ENCODE peak calls at places on chromosomes 3 and 15, in four cellular contexts. One of them, this sample, is unnamed.

GRCh38 chr3:140470211-140470610 is 207.7 kb upstream of the TRIM42 start:
- DNase-seq in A549: no peak
- DNase-seq in lung: no peak
- DNase-seq in HCT116: no peak
- DNase-seq in this sample: no peak

GRCh38 chr3:174243194-174243593 is 615.9 kb upstream of the NAALADL2 start:
- DNase-seq in A549: no peak
- DNase-seq in lung: no peak
- DNase-seq in HCT116: no peak
- DNase-seq in this sample: no peak

GRCh38 chr3:24495334-24495994 is 814 bp upstream of the THRB start:
- DNase-seq in A549: peak
- DNase-seq in lung: peak
- DNase-seq in HCT116: peak
- DNase-seq in this sample: peak

GRCh38 chr15:28861031-28861534 is 12.6 kb upstream of the GOLGA6L7 start:
- DNase-seq in A549: no peak
- DNase-seq in lung: peak
- DNase-seq in HCT116: no peak
- DNase-seq in this sample: no peak

GRCh38 chr3:132253262-132253878 is 63.8 kb upstream of the ACP3 start:
- DNase-seq in A549: peak
- DNase-seq in lung: no peak
- DNase-seq in HCT116: peak
- DNase-seq in this sample: no peak

GRCh38 chr3:195802261-195802701 is 9.4 kb downstream of the MUC4 start:
- DNase-seq in A549: no peak
- DNase-seq in lung: no peak
- DNase-seq in HCT116: no peak
- DNase-seq in this sample: no peak

GRCh38 chr3:192550356-192550755 is 177.0 kb downstream of the FGF12 start:
- DNase-seq in A549: no peak
- DNase-seq in lung: no peak
- DNase-seq in HCT116: no peak
- DNase-seq in this sample: no peak

GRCh38 chr3:177658354-177658753 is 461.1 kb upstream of the TBL1XR1 start:
- DNase-seq in A549: no peak
- DNase-seq in lung: no peak
- DNase-seq in HCT116: no peak
- DNase-seq in this sample: no peak

GRCh38 chr3:30614943-30615342 is 8.5 kb downstream of the TGFBR2 start:
- DNase-seq in A549: no peak
- DNase-seq in lung: no peak
- DNase-seq in HCT116: no peak
- DNase-seq in this sample: no peak

GRCh38 chr15:85800460-85801123 is 5.9 kb upstream of the KLHL25 start:
- DNase-seq in A549: peak
- DNase-seq in lung: peak
- DNase-seq in HCT116: peak
- DNase-seq in this sample: no peak

GRCh38 chr3:113110263-113110662 is 101.1 kb upstream of the BOC start:
- DNase-seq in A549: no peak
- DNase-seq in lung: no peak
- DNase-seq in HCT116: no peak
- DNase-seq in this sample: no peak

GRCh38 chr15:80694624-80695098 is 449 bp upstream of the ABHD17C start:
- DNase-seq in A549: peak
- DNase-seq in lung: no peak
- DNase-seq in HCT116: no peak
- DNase-seq in this sample: peak

GRCh38 chr3:192395506-192395905 is 331.8 kb downstream of the FGF12 start:
- DNase-seq in A549: no peak
- DNase-seq in lung: no peak
- DNase-seq in HCT116: no peak
- DNase-seq in this sample: no peak

GRCh38 chr3:100681496-100681895 is 27.8 kb upstream of the TFG start:
- DNase-seq in A549: no peak
- DNase-seq in lung: no peak
- DNase-seq in HCT116: no peak
- DNase-seq in this sample: no peak

GRCh38 chr15:57387644-57388076 is 11.4 kb downstream of the CGNL1 start:
- DNase-seq in A549: no peak
- DNase-seq in lung: no peak
- DNase-seq in HCT116: no peak
- DNase-seq in this sample: no peak

GRCh38 chr3:138941259-138941885 is 5.6 kb downstream of the FOXL2 start:
- DNase-seq in A549: peak
- DNase-seq in lung: no peak
- DNase-seq in HCT116: peak
- DNase-seq in this sample: peak

GRCh38 chr3:71873093-71873611 is 88.2 kb upstream of the PROK2 start:
- DNase-seq in A549: no peak
- DNase-seq in lung: no peak
- DNase-seq in HCT116: no peak
- DNase-seq in this sample: no peak

GRCh38 chr3:195118671-195119070 is 152.3 kb downstream of the XXYLT1 start:
- DNase-seq in A549: no peak
- DNase-seq in lung: no peak
- DNase-seq in HCT116: no peak
- DNase-seq in this sample: no peak

GRCh38 chr15:76196949-76197315 is 114.3 kb downstream of the ETFA start:
- DNase-seq in A549: no peak
- DNase-seq in lung: no peak
- DNase-seq in HCT116: no peak
- DNase-seq in this sample: no peak

GRCh38 chr3:150457996-150458395 is 49.9 kb downstream of the TSC22D2 start:
- DNase-seq in A549: no peak
- DNase-seq in lung: no peak
- DNase-seq in HCT116: no peak
- DNase-seq in this sample: no peak

GRCh38 chr3:21839592-21839991 is 88.6 kb upstream of the ZNF385D start:
- DNase-seq in A549: peak
- DNase-seq in lung: no peak
- DNase-seq in HCT116: no peak
- DNase-seq in this sample: no peak

GRCh38 chr15:58463815-58464697 is 32.3 kb downstream of the LIPC start:
- DNase-seq in A549: no peak
- DNase-seq in lung: no peak
- DNase-seq in HCT116: no peak
- DNase-seq in this sample: no peak

GRCh38 chr15:79433610-79434009 is 1.5 kb downstream of the MINAR1 start:
- DNase-seq in A549: peak
- DNase-seq in lung: no peak
- DNase-seq in HCT116: no peak
- DNase-seq in this sample: no peak

GRCh38 chr3:61875073-61875472 is 313.7 kb downstream of the PTPRG start:
- DNase-seq in A549: no peak
- DNase-seq in lung: peak
- DNase-seq in HCT116: no peak
- DNase-seq in this sample: no peak

GRCh38 chr15:69782809-69783208 is 314.9 kb downstream of the TLE3 start:
- DNase-seq in A549: no peak
- DNase-seq in lung: no peak
- DNase-seq in HCT116: no peak
- DNase-seq in this sample: no peak

GRCh38 chr3:87397210-87397609 is 120.8 kb upstream of the POU1F1 start:
- DNase-seq in A549: no peak
- DNase-seq in lung: no peak
- DNase-seq in HCT116: no peak
- DNase-seq in this sample: no peak

GRCh38 chr3:197367081-197367780 is 68.8 kb upstream of the DLG1 start:
- DNase-seq in A549: peak
- DNase-seq in lung: peak
- DNase-seq in HCT116: no peak
- DNase-seq in this sample: no peak

GRCh38 chr3:148889828-148890227 is 24.7 kb downstream of the CPA3 start:
- DNase-seq in A549: no peak
- DNase-seq in lung: no peak
- DNase-seq in HCT116: no peak
- DNase-seq in this sample: no peak

GRCh38 chr3:195908439-195909293 is at the start of gene TNK2:
- DNase-seq in A549: no peak
- DNase-seq in lung: no peak
- DNase-seq in HCT116: no peak
- DNase-seq in this sample: no peak

GRCh38 chr3:29335438-29335837 is 54.6 kb downstream of the RBMS3 start:
- DNase-seq in A549: peak
- DNase-seq in lung: peak
- DNase-seq in HCT116: peak
- DNase-seq in this sample: no peak

GRCh38 chr3:186268616-186269448 is 93.2 kb downstream of the DGKG start:
- DNase-seq in A549: peak
- DNase-seq in lung: no peak
- DNase-seq in HCT116: no peak
- DNase-seq in this sample: no peak

GRCh38 chr3:14647976-14648955 is 3.3 kb upstream of the CCDC174 start:
- DNase-seq in A549: peak
- DNase-seq in lung: no peak
- DNase-seq in HCT116: no peak
- DNase-seq in this sample: no peak

GRCh38 chr15:27623560-27624305 is 475.4 kb downstream of the OCA2 start:
- DNase-seq in A549: no peak
- DNase-seq in lung: no peak
- DNase-seq in HCT116: no peak
- DNase-seq in this sample: no peak

GRCh38 chr15:74208901-74209559 is 6.4 kb upstream of the STRA6 start:
- DNase-seq in A549: no peak
- DNase-seq in lung: no peak
- DNase-seq in HCT116: no peak
- DNase-seq in this sample: no peak

GRCh38 chr3:53227993-53228885 is 27.6 kb downstream of the TKT start:
- DNase-seq in A549: no peak
- DNase-seq in lung: no peak
- DNase-seq in HCT116: no peak
- DNase-seq in this sample: no peak

GRCh38 chr3:195093731-195094130 is 177.2 kb downstream of the XXYLT1 start:
- DNase-seq in A549: no peak
- DNase-seq in lung: no peak
- DNase-seq in HCT116: no peak
- DNase-seq in this sample: no peak

DNA sequence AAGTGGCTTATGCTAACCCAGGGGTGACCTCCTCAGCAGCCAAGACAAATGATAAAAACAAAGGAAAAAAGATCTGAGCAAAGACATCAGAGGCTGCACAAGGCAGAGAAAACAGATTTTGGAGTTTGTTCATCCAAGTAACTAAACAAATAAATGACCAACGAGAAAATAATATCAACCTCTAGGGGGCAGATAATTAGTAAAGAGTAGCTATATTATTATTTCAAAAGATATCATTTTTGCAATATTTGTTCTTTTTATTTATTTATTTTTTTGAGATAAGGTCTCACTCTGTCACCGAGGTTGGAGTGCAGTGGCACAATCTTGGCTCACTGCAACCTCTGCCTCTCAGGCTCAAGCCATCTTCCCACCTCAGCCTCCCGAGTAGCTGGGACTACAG is 101.8 kb downstream of the PCCB start:
- DNase-seq in A549: no peak
- DNase-seq in lung: no peak
- DNase-seq in HCT116: no peak
- DNase-seq in this sample: no peak
- TF ChIP-seq CTCF in A549: no peak
- TF ChIP-seq CTCF in lung: no peak
- TF ChIP-seq CTCF in HCT116: peak
- TF ChIP-seq CTCF in this sample: peak

GRCh38 chr15:68209272-68209671 is 4.1 kb upstream of the CALML4 start:
- DNase-seq in A549: no peak
- DNase-seq in lung: no peak
- DNase-seq in HCT116: no peak
- DNase-seq in this sample: no peak

GRCh38 chr15:68210409-68210756 is 5.3 kb upstream of the CALML4 start:
- DNase-seq in A549: no peak
- DNase-seq in lung: no peak
- DNase-seq in HCT116: no peak
- DNase-seq in this sample: no peak

GRCh38 chr15:68211656-68212320 is 6.7 kb upstream of the CALML4 start:
- DNase-seq in A549: no peak
- DNase-seq in lung: no peak
- DNase-seq in HCT116: no peak
- DNase-seq in this sample: no peak

GRCh38 chr15:68209735-68210408 is 4.7 kb upstream of the CALML4 start:
- DNase-seq in A549: no peak
- DNase-seq in lung: no peak
- DNase-seq in HCT116: no peak
- DNase-seq in this sample: no peak

GRCh38 chr15:68210821-68211655 is 5.9 kb upstream of the CALML4 start:
- DNase-seq in A549: peak
- DNase-seq in lung: peak
- DNase-seq in HCT116: no peak
- DNase-seq in this sample: peak
- TF ChIP-seq CTCF in A549: peak
- TF ChIP-seq CTCF in lung: peak
- TF ChIP-seq CTCF in HCT116: peak
- TF ChIP-seq CTCF in this sample: peak

GRCh38 chr15:100914876-100915275 is 4.3 kb upstream of the LRRK1 start:
- DNase-seq in A549: no peak
- DNase-seq in lung: peak
- DNase-seq in HCT116: no peak
- DNase-seq in this sample: no peak
- TF ChIP-seq CTCF in A549: no peak
- TF ChIP-seq CTCF in lung: no peak
- TF ChIP-seq CTCF in HCT116: peak
- TF ChIP-seq CTCF in this sample: no peak

DNA sequence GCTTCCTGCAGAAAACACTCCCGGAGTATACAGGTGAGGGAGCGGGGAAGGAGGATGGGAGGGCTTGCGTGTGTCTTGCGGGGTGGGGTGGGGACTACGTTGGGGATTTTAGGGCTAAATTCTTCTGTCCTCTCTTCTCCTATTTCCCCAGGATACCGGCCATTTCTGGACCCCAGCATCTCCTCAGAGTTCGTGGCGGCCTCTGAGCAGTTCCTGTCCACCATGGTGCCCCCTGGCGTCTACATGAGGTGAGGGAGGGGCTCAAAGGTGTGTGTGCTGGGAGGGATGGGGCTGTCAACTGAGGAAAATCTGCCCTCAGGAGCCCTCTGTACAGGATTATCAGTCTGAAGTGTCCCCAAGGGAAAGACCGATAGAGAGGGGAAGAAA is 6.6 kb downstream of the DUOX1 start:
- DNase-seq in A549: no peak
- DNase-seq in lung: no peak
- DNase-seq in HCT116: no peak
- DNase-seq in this sample: no peak
- TF ChIP-seq CTCF in A549: no peak
- TF ChIP-seq CTCF in lung: no peak
- TF ChIP-seq CTCF in HCT116: no peak
- TF ChIP-seq CTCF in this sample: peak